ENCODE peak calls at places on chromosomes 7 and 10, in nine cellular contexts. A is NCI-H1092 treated with DMSO at 0.1 percent for 48 hours; W is ACHN; D is SK-MEL-5; E is non-pigmented ciliary epithelial cell; G is renal cortical epithelial cell; O is stimulated activated CD4-positive, alpha-beta T cell treated with anti-CD3 and anti-CD28 coated beads, Interleukin-12 subunit alpha, Interleukin-12 subunit beta, amount 100 ng/mL, for 48 hours; L is T-helper 22 cell; M is EL. Z is an unnamed sample.

GRCh38 chr10:92811986-92812385 is 36.3 kb upstream of the EXOC6 start:
- DNase-seq in L (no peak), O (no peak), W (no peak), M (no peak), E (no peak), G (no peak), D (peak; percentile 43), A (no peak), Z (no peak)

GRCh38 chr7:155001756-155002410 is 1.0 kb downstream of the PAXIP1 start:
- DNase-seq in O (no peak), A (peak; percentile 43), E (no peak), L (no peak), W (peak; percentile 12), D (no peak), G (no peak), M (peak; percentile 8), Z (no peak)

GRCh38 chr10:21516270-21517131 is 9.0 kb downstream of the SKIDA1 start:
- DNase-seq in D (peak; percentile 39), L (peak; percentile 25), M (peak; percentile 81), W (peak; percentile 61), A (no peak), O (no peak), G (no peak), E (no peak), Z (peak; percentile 40)

GRCh38 chr7:52009195-52009594 is 692.6 kb upstream of the COBL start:
- DNase-seq in L (no peak), W (no peak), A (no peak), M (no peak), G (no peak), O (no peak), E (no peak), D (no peak), Z (no peak)

GRCh38 chr7:142802301-142802700 is 31.5 kb downstream of the PRSS2 start:
- DNase-seq in M (no peak), E (no peak), A (no peak), O (no peak), L (no peak), G (no peak), D (no peak), W (no peak), Z (no peak)

GRCh38 chr7:84047085-84047484 is 147.5 kb downstream of the SEMA3A start:
- DNase-seq in D (no peak), M (no peak), W (no peak), E (no peak), L (no peak), O (no peak), G (no peak), A (no peak), Z (no peak)

GRCh38 chr7:129845178-129845971 is 107.4 kb downstream of the UBE2H start:
- DNase-seq in W (peak; percentile 72), M (peak; percentile 81), A (no peak), E (peak; percentile 41), L (no peak), O (no peak), D (no peak), G (peak; percentile 78), Z (peak; percentile 54)

GRCh38 chr7:95470452-95470851 is 15.3 kb upstream of the ASB4 start:
- DNase-seq in E (no peak), M (peak; percentile 29), W (peak; percentile 44), A (peak; percentile 94), O (no peak), D (peak; percentile 49), G (peak; percentile 76), L (no peak), Z (peak; percentile 41)

GRCh38 chr10:118918116-118918515 is 111.4 kb upstream of the NANOS1 start:
- DNase-seq in M (no peak), G (no peak), W (no peak), O (no peak), D (no peak), E (no peak), L (no peak), A (no peak), Z (no peak)

GRCh38 chr10:119543814-119544642 is 1.5 kb upstream of the RGS10 start:
- DNase-seq in G (peak; percentile 83), D (no peak), O (no peak), A (no peak), M (no peak), E (no peak), L (no peak), W (no peak), Z (peak; percentile 66)

GRCh38 chr10:54259104-54259503 is 541.9 kb downstream of the PCDH15 start:
- DNase-seq in W (no peak), G (no peak), D (no peak), O (no peak), M (no peak), L (no peak), E (no peak), A (no peak), Z (no peak)

GRCh38 chr10:77111611-77112550 is 525.7 kb downstream of the KCNMA1 start:
- DNase-seq in E (peak; percentile 60), D (peak; percentile 58), W (peak; percentile 69), G (peak; percentile 86), M (peak; percentile 84), A (peak; percentile 38), O (no peak), L (no peak), Z (peak; percentile 89)

GRCh38 chr10:47049906-47050305 is 138.7 kb downstream of the PTPN20 start:
- DNase-seq in E (no peak), G (no peak), M (no peak), O (no peak), W (no peak), A (no peak), D (no peak), L (no peak), Z (no peak)

GRCh38 chr10:26085549-26085948 is 131.0 kb upstream of the GAD2 start:
- DNase-seq in O (no peak), D (no peak), E (no peak), W (no peak), A (no peak), M (no peak), L (no peak), G (no peak), Z (no peak)

GRCh38 chr7:88218836-88219605 is 817 bp downstream of the SRI start:
- DNase-seq in O (no peak), A (peak; percentile 64), M (peak; percentile 58), G (peak; percentile 50), W (peak; percentile 75), L (no peak), E (no peak), D (peak; percentile 84), Z (peak; percentile 48)

GRCh38 chr7:2939193-2939885 is 95.2 kb upstream of the GNA12 start:
- DNase-seq in D (no peak), O (no peak), E (no peak), L (no peak), A (no peak), G (peak; percentile 21), W (peak; percentile 29), M (peak; percentile 5), Z (no peak)

GRCh38 chr7:71300603-71301002 is 168.7 kb downstream of the GALNT17 start:
- DNase-seq in O (no peak), D (no peak), G (no peak), E (no peak), A (no peak), L (no peak), W (no peak), M (no peak), Z (no peak)

GRCh38 chr10:51300617-51301350 is 226.5 kb downstream of the PRKG1 start:
- DNase-seq in E (no peak), D (peak; percentile 60), L (no peak), M (no peak), O (no peak), G (no peak), A (no peak), W (no peak), Z (no peak)

GRCh38 chr10:129532838-129533237 is 65.8 kb downstream of the MGMT start:
- DNase-seq in E (no peak), O (no peak), L (no peak), M (no peak), G (no peak), D (no peak), A (no peak), W (no peak), Z (no peak)

GRCh38 chr7:29734246-29734731 is 72.0 kb upstream of the WIPF3 start:
- DNase-seq in E (no peak), D (no peak), L (no peak), G (no peak), O (no peak), M (no peak), W (no peak), A (no peak), Z (no peak)

GRCh38 chr7:107788662-107789061 is 14.4 kb downstream of the SLC26A3 start:
- DNase-seq in M (no peak), O (no peak), L (no peak), D (no peak), G (peak; percentile 6), W (no peak), A (no peak), E (no peak), Z (no peak)

GRCh38 chr7:139169816-139170215 is 60.3 kb upstream of the ZC3HAV1 start:
- DNase-seq in E (no peak), L (no peak), O (no peak), G (no peak), M (peak; percentile 5), D (no peak), W (no peak), A (no peak), Z (no peak)

GRCh38 chr7:98810166-98810802 is 59.5 kb downstream of the TMEM130 start:
- DNase-seq in D (no peak), G (no peak), W (no peak), O (no peak), E (no peak), M (no peak), L (no peak), A (peak; percentile 96), Z (no peak)

GRCh38 chr10:89575037-89575436 is 39.6 kb upstream of the SLC16A12 start:
- DNase-seq in G (no peak), A (no peak), M (peak; percentile 37), W (no peak), E (no peak), L (no peak), D (no peak), O (no peak), Z (no peak)

GRCh38 chr7:122383934-122384333 is 79.4 kb upstream of the FEZF1 start:
- DNase-seq in G (peak; percentile 19), D (peak; percentile 63), O (no peak), A (no peak), L (no peak), W (no peak), E (no peak), M (no peak), Z (no peak)

GRCh38 chr10:66940950-66941349 is 15.1 kb downstream of the LRRTM3 start:
- DNase-seq in O (no peak), A (no peak), L (no peak), G (no peak), M (no peak), D (no peak), W (no peak), E (no peak), Z (no peak)

GRCh38 chr10:115761166-115761565 is 511.8 kb downstream of the GFRA1 start:
- DNase-seq in W (no peak), E (no peak), D (peak; percentile 55), G (no peak), M (no peak), L (no peak), A (no peak), O (no peak), Z (no peak)

GRCh38 chr10:60737242-60737641 is 41.0 kb upstream of the CDK1 start:
- DNase-seq in M (no peak), D (peak; percentile 1), O (no peak), L (no peak), A (no peak), E (no peak), G (no peak), W (no peak), Z (no peak)

GRCh38 chr7:90474284-90475210 is 5.1 kb downstream of the PTTG1IP2 start:
- DNase-seq in E (peak; percentile 76), L (no peak), M (peak; percentile 89), W (peak; percentile 76), G (peak; percentile 89), O (no peak), D (no peak), A (no peak), Z (peak; percentile 43)

GRCh38 chr7:66296001-66296521 is 90.9 kb downstream of the TPST1 start:
- DNase-seq in L (no peak), A (no peak), D (peak; percentile 34), O (no peak), M (peak; percentile 23), G (peak; percentile 34), E (no peak), W (no peak), Z (no peak)

GRCh38 chr7:74029991-74030415 is 2.0 kb downstream of the ELN start:
- DNase-seq in A (no peak), G (no peak), O (no peak), D (no peak), L (no peak), E (no peak), M (no peak), W (no peak), Z (no peak)

Z was measured in kidney glomerular epithelial cell.